ENCODE peak calls at places on chromosomes 3 and 15, in ten cellular contexts. One of them, this sample, is unnamed. For H3K27me3 and H3K9me3, the result is how much of the 10 kb centered on the place peaks cover.

GRCh38 chr3:50003216-50003615 is 63.3 kb downstream of the RBM6 start:
- DNase-seq in AG04450: no peak
- DNase-seq in A673: no peak
- DNase-seq in heart left ventricle: no peak
- DNase-seq in right cardiac atrium: no peak
- DNase-seq in neural progenitor cell: no peak
- DNase-seq in sigmoid colon: no peak
- DNase-seq in effector memory CD4-positive, alpha-beta T cell: no peak
- DNase-seq in mammary epithelial cell: no peak
- DNase-seq in heart right ventricle: no peak
- DNase-seq in this sample: no peak

GRCh38 chr3:49812916-49813496 is 747 bp downstream of the UBA7 start:
- DNase-seq in AG04450: no peak
- DNase-seq in A673: no peak
- DNase-seq in heart left ventricle: no peak
- DNase-seq in right cardiac atrium: no peak
- DNase-seq in neural progenitor cell: no peak
- DNase-seq in sigmoid colon: no peak
- DNase-seq in effector memory CD4-positive, alpha-beta T cell: no peak
- DNase-seq in mammary epithelial cell: no peak
- DNase-seq in heart right ventricle: no peak
- DNase-seq in this sample: no peak

GRCh38 chr15:74653426-74654082 is 37.9 kb downstream of the CLK3 start:
- DNase-seq in AG04450: no peak
- DNase-seq in A673: no peak
- DNase-seq in heart left ventricle: peak
- DNase-seq in right cardiac atrium: peak
- DNase-seq in neural progenitor cell: no peak
- DNase-seq in sigmoid colon: peak
- DNase-seq in effector memory CD4-positive, alpha-beta T cell: no peak
- DNase-seq in mammary epithelial cell: peak
- DNase-seq in heart right ventricle: peak
- DNase-seq in this sample: no peak

GRCh38 chr3:112855883-112856282 is 9.2 kb upstream of the CD200R1L start:
- DNase-seq in AG04450: no peak
- DNase-seq in A673: no peak
- DNase-seq in heart left ventricle: no peak
- DNase-seq in right cardiac atrium: no peak
- DNase-seq in neural progenitor cell: no peak
- DNase-seq in sigmoid colon: no peak
- DNase-seq in effector memory CD4-positive, alpha-beta T cell: no peak
- DNase-seq in mammary epithelial cell: no peak
- DNase-seq in heart right ventricle: no peak
- DNase-seq in this sample: no peak

GRCh38 chr3:11662392-11662990 is 18.8 kb upstream of the VGLL4 start:
- DNase-seq in AG04450: no peak
- DNase-seq in A673: peak
- DNase-seq in heart left ventricle: no peak
- DNase-seq in right cardiac atrium: no peak
- DNase-seq in neural progenitor cell: no peak
- DNase-seq in sigmoid colon: no peak
- DNase-seq in effector memory CD4-positive, alpha-beta T cell: no peak
- DNase-seq in mammary epithelial cell: peak
- DNase-seq in heart right ventricle: no peak
- DNase-seq in this sample: no peak

GRCh38 chr15:95929232-95929846 is 401.2 kb upstream of the NR2F2 start:
- DNase-seq in AG04450: no peak
- DNase-seq in A673: no peak
- DNase-seq in heart left ventricle: no peak
- DNase-seq in right cardiac atrium: no peak
- DNase-seq in neural progenitor cell: no peak
- DNase-seq in sigmoid colon: no peak
- DNase-seq in effector memory CD4-positive, alpha-beta T cell: no peak
- DNase-seq in mammary epithelial cell: peak
- DNase-seq in heart right ventricle: no peak
- DNase-seq in this sample: no peak

GRCh38 chr15:84873997-84874396 is 10.5 kb upstream of the SLC28A1 start:
- DNase-seq in AG04450: no peak
- DNase-seq in A673: no peak
- DNase-seq in heart left ventricle: no peak
- DNase-seq in right cardiac atrium: no peak
- DNase-seq in neural progenitor cell: no peak
- DNase-seq in sigmoid colon: no peak
- DNase-seq in effector memory CD4-positive, alpha-beta T cell: no peak
- DNase-seq in mammary epithelial cell: no peak
- DNase-seq in heart right ventricle: no peak
- DNase-seq in this sample: no peak

GRCh38 chr3:64575211-64575844 is 112.5 kb downstream of the ADAMTS9 start:
- DNase-seq in AG04450: no peak
- DNase-seq in A673: peak
- DNase-seq in heart left ventricle: no peak
- DNase-seq in right cardiac atrium: no peak
- DNase-seq in neural progenitor cell: peak
- DNase-seq in sigmoid colon: no peak
- DNase-seq in effector memory CD4-positive, alpha-beta T cell: no peak
- DNase-seq in mammary epithelial cell: peak
- DNase-seq in heart right ventricle: no peak
- DNase-seq in this sample: peak

GRCh38 chr3:24270744-24271143 is 223.9 kb downstream of the THRB start:
- DNase-seq in AG04450: no peak
- DNase-seq in A673: no peak
- DNase-seq in heart left ventricle: no peak
- DNase-seq in right cardiac atrium: no peak
- DNase-seq in neural progenitor cell: no peak
- DNase-seq in sigmoid colon: no peak
- DNase-seq in effector memory CD4-positive, alpha-beta T cell: no peak
- DNase-seq in mammary epithelial cell: no peak
- DNase-seq in heart right ventricle: no peak
- DNase-seq in this sample: no peak

GRCh38 chr3:171799501-171799900 is 10.8 kb downstream of the PLD1 start:
- DNase-seq in AG04450: no peak
- DNase-seq in A673: no peak
- DNase-seq in heart left ventricle: no peak
- DNase-seq in right cardiac atrium: no peak
- DNase-seq in neural progenitor cell: no peak
- DNase-seq in sigmoid colon: no peak
- DNase-seq in effector memory CD4-positive, alpha-beta T cell: no peak
- DNase-seq in mammary epithelial cell: no peak
- DNase-seq in heart right ventricle: no peak
- DNase-seq in this sample: no peak

GRCh38 chr3:171796625-171797264 is 13.5 kb downstream of the PLD1 start:
- DNase-seq in AG04450: no peak
- DNase-seq in A673: no peak
- DNase-seq in heart left ventricle: no peak
- DNase-seq in right cardiac atrium: no peak
- DNase-seq in neural progenitor cell: no peak
- DNase-seq in sigmoid colon: no peak
- DNase-seq in effector memory CD4-positive, alpha-beta T cell: no peak
- DNase-seq in mammary epithelial cell: no peak
- DNase-seq in heart right ventricle: no peak
- DNase-seq in this sample: no peak

GRCh38 chr3:171801738-171802600 is 8.3 kb downstream of the PLD1 start:
- DNase-seq in AG04450: peak
- DNase-seq in A673: no peak
- DNase-seq in heart left ventricle: no peak
- DNase-seq in right cardiac atrium: no peak
- DNase-seq in neural progenitor cell: no peak
- DNase-seq in sigmoid colon: no peak
- DNase-seq in effector memory CD4-positive, alpha-beta T cell: no peak
- DNase-seq in mammary epithelial cell: peak
- DNase-seq in heart right ventricle: no peak
- DNase-seq in this sample: no peak

GRCh38 chr3:171797873-171798272 is 12.4 kb downstream of the PLD1 start:
- DNase-seq in AG04450: no peak
- DNase-seq in A673: no peak
- DNase-seq in heart left ventricle: no peak
- DNase-seq in right cardiac atrium: no peak
- DNase-seq in neural progenitor cell: no peak
- DNase-seq in sigmoid colon: no peak
- DNase-seq in effector memory CD4-positive, alpha-beta T cell: no peak
- DNase-seq in mammary epithelial cell: no peak
- DNase-seq in heart right ventricle: no peak
- DNase-seq in this sample: no peak

GRCh38 chr3:171797265-171797679 is 13.0 kb downstream of the PLD1 start:
- DNase-seq in AG04450: no peak
- DNase-seq in A673: peak
- DNase-seq in heart left ventricle: no peak
- DNase-seq in right cardiac atrium: no peak
- DNase-seq in neural progenitor cell: no peak
- DNase-seq in sigmoid colon: no peak
- DNase-seq in effector memory CD4-positive, alpha-beta T cell: no peak
- DNase-seq in mammary epithelial cell: no peak
- DNase-seq in heart right ventricle: no peak
- DNase-seq in this sample: no peak
- H3K4me3 ChIP-seq in AG04450: no peak
- H3K4me3 ChIP-seq in A673: no peak
- H3K4me3 ChIP-seq in heart left ventricle: no peak
- H3K4me3 ChIP-seq in right cardiac atrium: no peak
- H3K4me3 ChIP-seq in neural progenitor cell: no peak
- H3K4me3 ChIP-seq in sigmoid colon: no peak
- H3K4me3 ChIP-seq in effector memory CD4-positive, alpha-beta T cell: no peak
- H3K4me3 ChIP-seq in mammary epithelial cell: no peak
- H3K4me3 ChIP-seq in heart right ventricle: no peak
- H3K4me3 ChIP-seq in this sample: no peak

DNA sequence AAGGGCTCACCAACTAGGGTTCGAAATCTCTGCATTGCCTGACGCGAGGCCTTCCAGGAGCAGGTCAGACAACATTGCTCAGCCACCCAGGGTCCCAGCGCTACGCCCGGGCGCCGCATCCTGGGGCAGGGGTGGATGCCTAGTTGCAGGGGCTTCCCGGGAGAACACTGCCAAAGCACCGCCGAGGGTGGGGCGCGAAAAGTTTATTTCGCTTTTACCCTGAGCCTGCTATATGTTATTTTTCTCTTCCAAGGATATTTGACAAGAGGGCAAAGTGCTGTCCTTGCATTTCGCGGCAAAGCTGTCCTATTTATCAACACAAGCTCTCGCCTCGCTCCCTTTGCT is 549 bp upstream of the SOX14 start:
- DNase-seq in AG04450: no peak
- DNase-seq in A673: no peak
- DNase-seq in heart left ventricle: no peak
- DNase-seq in right cardiac atrium: no peak
- DNase-seq in neural progenitor cell: peak
- DNase-seq in sigmoid colon: no peak
- DNase-seq in effector memory CD4-positive, alpha-beta T cell: no peak
- DNase-seq in mammary epithelial cell: no peak
- DNase-seq in heart right ventricle: no peak
- DNase-seq in this sample: peak
- H3K27me3 ChIP-seq in AG04450: half or more
- H3K27me3 ChIP-seq in A673: half or more
- H3K27me3 ChIP-seq in heart left ventricle: half or more
- H3K27me3 ChIP-seq in right cardiac atrium: under half
- H3K27me3 ChIP-seq in neural progenitor cell: half or more
- H3K27me3 ChIP-seq in sigmoid colon: under half
- H3K27me3 ChIP-seq in effector memory CD4-positive, alpha-beta T cell: under half
- H3K27me3 ChIP-seq in mammary epithelial cell: half or more
- H3K27me3 ChIP-seq in heart right ventricle: half or more
- H3K27me3 ChIP-seq in this sample: half or more

DNA sequence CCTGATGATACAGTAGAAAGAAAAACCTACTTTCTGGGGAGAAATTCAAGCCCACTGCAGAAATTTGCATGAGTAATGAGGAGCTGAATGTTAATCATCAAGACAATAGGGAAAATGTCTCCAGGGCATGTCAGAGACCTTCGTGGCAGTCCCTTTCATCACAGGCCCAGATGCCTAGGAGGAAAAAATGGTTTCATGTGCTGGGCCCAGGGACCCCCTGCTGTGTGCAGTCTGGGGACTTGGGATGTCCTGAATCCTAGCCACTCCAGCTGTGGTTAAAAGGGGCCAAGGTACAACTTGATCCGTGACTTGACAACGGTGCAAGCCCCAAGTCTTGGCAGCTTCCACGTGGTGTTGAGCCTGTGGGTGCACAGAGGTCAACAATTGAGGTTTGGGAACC is 10.3 kb upstream of the EIF5A2 start:
- DNase-seq in AG04450: no peak
- DNase-seq in A673: no peak
- DNase-seq in heart left ventricle: no peak
- DNase-seq in right cardiac atrium: no peak
- DNase-seq in neural progenitor cell: no peak
- DNase-seq in sigmoid colon: no peak
- DNase-seq in effector memory CD4-positive, alpha-beta T cell: no peak
- DNase-seq in mammary epithelial cell: no peak
- DNase-seq in heart right ventricle: no peak
- DNase-seq in this sample: no peak
- H3K9me3 ChIP-seq in AG04450: under half
- H3K9me3 ChIP-seq in A673: under half
- H3K9me3 ChIP-seq in heart left ventricle: under half
- H3K9me3 ChIP-seq in right cardiac atrium: under half
- H3K9me3 ChIP-seq in neural progenitor cell: under half
- H3K9me3 ChIP-seq in sigmoid colon: under half
- H3K9me3 ChIP-seq in effector memory CD4-positive, alpha-beta T cell: under half
- H3K9me3 ChIP-seq in mammary epithelial cell: under half
- H3K9me3 ChIP-seq in heart right ventricle: under half
- H3K9me3 ChIP-seq in this sample: under half

DNA sequence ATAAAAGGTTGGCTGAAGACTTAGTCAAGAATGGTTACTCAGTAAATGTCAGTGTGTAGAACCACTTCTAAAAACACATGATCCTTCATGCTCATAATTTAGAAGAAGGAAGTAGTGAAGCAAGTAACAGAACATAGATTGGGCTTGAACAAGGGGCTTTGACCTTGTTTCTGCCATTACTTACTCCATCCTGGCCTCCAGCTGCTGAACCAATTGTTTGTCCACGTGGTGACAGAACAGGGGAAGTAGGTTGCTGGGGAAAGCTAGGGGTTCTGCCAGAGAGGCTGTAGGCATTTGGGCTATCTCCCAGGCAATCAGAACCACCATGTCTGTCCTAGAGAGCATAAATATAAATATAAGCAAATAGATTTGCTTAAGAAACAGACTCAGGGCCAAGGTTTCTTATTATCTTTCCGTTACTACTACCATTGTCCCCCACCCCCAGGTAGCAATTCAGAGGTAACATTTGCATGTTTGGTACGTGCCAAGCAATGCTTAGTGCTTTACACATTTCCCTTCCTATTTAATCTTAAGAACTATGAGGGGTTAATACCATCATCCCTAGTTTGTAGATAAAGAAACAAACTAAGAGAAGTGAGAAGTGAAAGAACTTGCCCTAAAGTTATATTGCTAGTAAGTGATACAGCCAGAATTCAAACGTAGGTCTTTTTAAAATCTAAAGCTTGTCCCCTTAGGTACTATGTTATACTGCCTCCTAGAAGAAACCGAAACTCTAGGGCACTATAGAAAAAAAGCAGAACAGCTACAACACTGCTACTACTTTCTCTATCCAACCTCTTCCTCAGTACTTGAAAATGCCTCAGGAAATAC is 3.0 kb upstream of the SPG11 start:
- DNase-seq in AG04450: no peak
- DNase-seq in A673: no peak
- DNase-seq in heart left ventricle: no peak
- DNase-seq in right cardiac atrium: no peak
- DNase-seq in neural progenitor cell: no peak
- DNase-seq in sigmoid colon: no peak
- DNase-seq in effector memory CD4-positive, alpha-beta T cell: no peak
- DNase-seq in mammary epithelial cell: no peak
- DNase-seq in heart right ventricle: no peak
- DNase-seq in this sample: no peak
- H3K4me3 ChIP-seq in AG04450: no peak
- H3K4me3 ChIP-seq in A673: no peak
- H3K4me3 ChIP-seq in heart left ventricle: peak
- H3K4me3 ChIP-seq in right cardiac atrium: no peak
- H3K4me3 ChIP-seq in neural progenitor cell: no peak
- H3K4me3 ChIP-seq in sigmoid colon: no peak
- H3K4me3 ChIP-seq in effector memory CD4-positive, alpha-beta T cell: peak
- H3K4me3 ChIP-seq in mammary epithelial cell: no peak
- H3K4me3 ChIP-seq in heart right ventricle: no peak
- H3K4me3 ChIP-seq in this sample: no peak

This sample was measured in endodermal cell.